ENCODE peak calls at places on chromosomes 2 and 18, in seven cellular contexts. One of them, this sample, is unnamed.
A peak's percentile ranks its signal among the peaks of the same experiment; 100 is the strongest.

GRCh38 chr2:183162362-183162761 is 38.1 kb downstream of the NUP35 start:
- DNase-seq in suprapubic skin: no peak
- DNase-seq in progenitor cell of endocrine pancreas: no peak
- DNase-seq in tibial artery: no peak
- DNase-seq in GM12864: no peak
- DNase-seq in fibroblast of the aortic adventitia: peak; percentile 30
- DNase-seq in choroid plexus epithelial cell: peak; percentile 65
- DNase-seq in this sample: no peak

GRCh38 chr2:181305151-181306123 is 151.7 kb upstream of the ITGA4 start:
- DNase-seq in suprapubic skin: no peak
- DNase-seq in progenitor cell of endocrine pancreas: no peak
- DNase-seq in tibial artery: no peak
- DNase-seq in GM12864: peak; percentile 97
- DNase-seq in fibroblast of the aortic adventitia: peak; percentile 14
- DNase-seq in choroid plexus epithelial cell: peak; percentile 74
- DNase-seq in this sample: no peak

GRCh38 chr2:99066075-99066557 is 75.4 kb upstream of the C2orf15 start:
- DNase-seq in suprapubic skin: no peak
- DNase-seq in progenitor cell of endocrine pancreas: no peak
- DNase-seq in tibial artery: no peak
- DNase-seq in GM12864: peak; percentile 49
- DNase-seq in fibroblast of the aortic adventitia: peak; percentile 59
- DNase-seq in choroid plexus epithelial cell: peak; percentile 70
- DNase-seq in this sample: no peak

GRCh38 chr2:64838817-64839216 is 150.4 kb upstream of the SLC1A4 start:
- DNase-seq in suprapubic skin: no peak
- DNase-seq in progenitor cell of endocrine pancreas: no peak
- DNase-seq in tibial artery: peak; percentile 65
- DNase-seq in GM12864: no peak
- DNase-seq in fibroblast of the aortic adventitia: peak; percentile 91
- DNase-seq in choroid plexus epithelial cell: peak; percentile 32
- DNase-seq in this sample: no peak

GRCh38 chr2:66070717-66071602 is 364.0 kb upstream of the MEIS1 start:
- DNase-seq in suprapubic skin: no peak
- DNase-seq in progenitor cell of endocrine pancreas: no peak
- DNase-seq in tibial artery: no peak
- DNase-seq in GM12864: no peak
- DNase-seq in fibroblast of the aortic adventitia: no peak
- DNase-seq in choroid plexus epithelial cell: no peak
- DNase-seq in this sample: no peak

GRCh38 chr2:217610411-217610814 is 392.4 kb downstream of the TNS1 start:
- DNase-seq in suprapubic skin: no peak
- DNase-seq in progenitor cell of endocrine pancreas: no peak
- DNase-seq in tibial artery: no peak
- DNase-seq in GM12864: peak; percentile 43
- DNase-seq in fibroblast of the aortic adventitia: no peak
- DNase-seq in choroid plexus epithelial cell: no peak
- DNase-seq in this sample: no peak

GRCh38 chr2:232458051-232458660 is 2.2 kb downstream of the ALPI start:
- DNase-seq in suprapubic skin: peak; percentile 74
- DNase-seq in progenitor cell of endocrine pancreas: no peak
- DNase-seq in tibial artery: peak; percentile 46
- DNase-seq in GM12864: no peak
- DNase-seq in fibroblast of the aortic adventitia: no peak
- DNase-seq in choroid plexus epithelial cell: no peak
- DNase-seq in this sample: peak; percentile 2

GRCh38 chr2:126831234-126832005 is 67.3 kb upstream of the TEX51 start:
- DNase-seq in suprapubic skin: no peak
- DNase-seq in progenitor cell of endocrine pancreas: no peak
- DNase-seq in tibial artery: no peak
- DNase-seq in GM12864: no peak
- DNase-seq in fibroblast of the aortic adventitia: no peak
- DNase-seq in choroid plexus epithelial cell: no peak
- DNase-seq in this sample: no peak

GRCh38 chr2:229196448-229196847 is 74.6 kb downstream of the PID1 start:
- DNase-seq in suprapubic skin: no peak
- DNase-seq in progenitor cell of endocrine pancreas: no peak
- DNase-seq in tibial artery: no peak
- DNase-seq in GM12864: no peak
- DNase-seq in fibroblast of the aortic adventitia: no peak
- DNase-seq in choroid plexus epithelial cell: no peak
- DNase-seq in this sample: no peak

GRCh38 chr2:40093036-40093673 is 314.1 kb upstream of the THUMPD2 start:
- DNase-seq in suprapubic skin: no peak
- DNase-seq in progenitor cell of endocrine pancreas: no peak
- DNase-seq in tibial artery: no peak
- DNase-seq in GM12864: no peak
- DNase-seq in fibroblast of the aortic adventitia: peak; percentile 32
- DNase-seq in choroid plexus epithelial cell: peak; percentile 61
- DNase-seq in this sample: no peak

GRCh38 chr2:132465917-132466316 is 49.3 kb downstream of the GPR39 start:
- DNase-seq in suprapubic skin: no peak
- DNase-seq in progenitor cell of endocrine pancreas: no peak
- DNase-seq in tibial artery: no peak
- DNase-seq in GM12864: no peak
- DNase-seq in fibroblast of the aortic adventitia: peak; percentile 15
- DNase-seq in choroid plexus epithelial cell: no peak
- DNase-seq in this sample: no peak

GRCh38 chr2:149463328-149464002 is 124.1 kb downstream of the MMADHC start:
- DNase-seq in suprapubic skin: no peak
- DNase-seq in progenitor cell of endocrine pancreas: no peak
- DNase-seq in tibial artery: no peak
- DNase-seq in GM12864: peak; percentile 29
- DNase-seq in fibroblast of the aortic adventitia: no peak
- DNase-seq in choroid plexus epithelial cell: no peak
- DNase-seq in this sample: no peak

GRCh38 chr2:182639971-182640370 is 76.1 kb upstream of the DNAJC10 start:
- DNase-seq in suprapubic skin: no peak
- DNase-seq in progenitor cell of endocrine pancreas: no peak
- DNase-seq in tibial artery: no peak
- DNase-seq in GM12864: no peak
- DNase-seq in fibroblast of the aortic adventitia: no peak
- DNase-seq in choroid plexus epithelial cell: no peak
- DNase-seq in this sample: no peak

GRCh38 chr2:8584174-8585066 is 97.4 kb upstream of the ID2 start:
- DNase-seq in suprapubic skin: peak; percentile 75
- DNase-seq in progenitor cell of endocrine pancreas: no peak
- DNase-seq in tibial artery: no peak
- DNase-seq in GM12864: no peak
- DNase-seq in fibroblast of the aortic adventitia: no peak
- DNase-seq in choroid plexus epithelial cell: no peak
- DNase-seq in this sample: no peak

GRCh38 chr2:193561054-193561453 is 1366.3 kb upstream of the TMEFF2 start:
- DNase-seq in suprapubic skin: no peak
- DNase-seq in progenitor cell of endocrine pancreas: no peak
- DNase-seq in tibial artery: no peak
- DNase-seq in GM12864: no peak
- DNase-seq in fibroblast of the aortic adventitia: peak; percentile 12
- DNase-seq in choroid plexus epithelial cell: peak; percentile 49
- DNase-seq in this sample: no peak

GRCh38 chr2:219057709-219058540 is 2.8 kb downstream of the IHH start:
- DNase-seq in suprapubic skin: no peak
- DNase-seq in progenitor cell of endocrine pancreas: peak; percentile 72
- DNase-seq in tibial artery: peak; percentile 76
- DNase-seq in GM12864: peak; percentile 13
- DNase-seq in fibroblast of the aortic adventitia: peak; percentile 60
- DNase-seq in choroid plexus epithelial cell: peak; percentile 72
- DNase-seq in this sample: peak; percentile 71

GRCh38 chr18:23689031-23689615 is at the start of gene LAMA3:
- DNase-seq in suprapubic skin: no peak
- DNase-seq in progenitor cell of endocrine pancreas: peak; percentile 46
- DNase-seq in tibial artery: peak; percentile 71
- DNase-seq in GM12864: no peak
- DNase-seq in fibroblast of the aortic adventitia: peak; percentile 31
- DNase-seq in choroid plexus epithelial cell: peak; percentile 18
- DNase-seq in this sample: peak; percentile 58

GRCh38 chr2:226447338-226447885 is 352.2 kb downstream of the IRS1 start:
- DNase-seq in suprapubic skin: no peak
- DNase-seq in progenitor cell of endocrine pancreas: no peak
- DNase-seq in tibial artery: no peak
- DNase-seq in GM12864: no peak
- DNase-seq in fibroblast of the aortic adventitia: no peak
- DNase-seq in choroid plexus epithelial cell: no peak
- DNase-seq in this sample: no peak

GRCh38 chr18:60246606-60247005 is 126.0 kb downstream of the MC4R start:
- DNase-seq in suprapubic skin: no peak
- DNase-seq in progenitor cell of endocrine pancreas: no peak
- DNase-seq in tibial artery: no peak
- DNase-seq in GM12864: peak; percentile 31
- DNase-seq in fibroblast of the aortic adventitia: no peak
- DNase-seq in choroid plexus epithelial cell: no peak
- DNase-seq in this sample: peak; percentile 66

GRCh38 chr2:65450810-65451209 is 18.4 kb upstream of the SPRED2 start:
- DNase-seq in suprapubic skin: no peak
- DNase-seq in progenitor cell of endocrine pancreas: no peak
- DNase-seq in tibial artery: no peak
- DNase-seq in GM12864: no peak
- DNase-seq in fibroblast of the aortic adventitia: no peak
- DNase-seq in choroid plexus epithelial cell: no peak
- DNase-seq in this sample: no peak

GRCh38 chr18:56235061-56235772 is 403.2 kb downstream of the TXNL1 start:
- DNase-seq in suprapubic skin: no peak
- DNase-seq in progenitor cell of endocrine pancreas: no peak
- DNase-seq in tibial artery: no peak
- DNase-seq in GM12864: peak; percentile 15
- DNase-seq in fibroblast of the aortic adventitia: no peak
- DNase-seq in choroid plexus epithelial cell: no peak
- DNase-seq in this sample: no peak

GRCh38 chr2:43486604-43487003 is 109.2 kb downstream of the THADA start:
- DNase-seq in suprapubic skin: no peak
- DNase-seq in progenitor cell of endocrine pancreas: no peak
- DNase-seq in tibial artery: peak; percentile 79
- DNase-seq in GM12864: no peak
- DNase-seq in fibroblast of the aortic adventitia: peak; percentile 65
- DNase-seq in choroid plexus epithelial cell: no peak
- DNase-seq in this sample: no peak
- TF ChIP-seq CTCF in suprapubic skin: no peak
- TF ChIP-seq CTCF in progenitor cell of endocrine pancreas: no peak
- TF ChIP-seq CTCF in tibial artery: no peak
- TF ChIP-seq CTCF in GM12864: no peak
- TF ChIP-seq CTCF in fibroblast of the aortic adventitia: no peak
- TF ChIP-seq CTCF in choroid plexus epithelial cell: no peak
- TF ChIP-seq CTCF in this sample: no peak

GRCh38 chr2:73289304-73289703 is 4.0 kb downstream of the EGR4 start:
- DNase-seq in suprapubic skin: no peak
- DNase-seq in progenitor cell of endocrine pancreas: no peak
- DNase-seq in tibial artery: no peak
- DNase-seq in GM12864: no peak
- DNase-seq in fibroblast of the aortic adventitia: no peak
- DNase-seq in choroid plexus epithelial cell: no peak
- DNase-seq in this sample: no peak
- TF ChIP-seq CTCF in suprapubic skin: no peak
- TF ChIP-seq CTCF in progenitor cell of endocrine pancreas: no peak
- TF ChIP-seq CTCF in tibial artery: no peak
- TF ChIP-seq CTCF in GM12864: no peak
- TF ChIP-seq CTCF in fibroblast of the aortic adventitia: no peak
- TF ChIP-seq CTCF in choroid plexus epithelial cell: peak; percentile 18
- TF ChIP-seq CTCF in this sample: no peak

GRCh38 chr18:666177-666576 is 8.7 kb downstream of the TYMS start:
- DNase-seq in suprapubic skin: no peak
- DNase-seq in progenitor cell of endocrine pancreas: no peak
- DNase-seq in tibial artery: no peak
- DNase-seq in GM12864: no peak
- DNase-seq in fibroblast of the aortic adventitia: no peak
- DNase-seq in choroid plexus epithelial cell: no peak
- DNase-seq in this sample: no peak
- TF ChIP-seq CTCF in suprapubic skin: no peak
- TF ChIP-seq CTCF in progenitor cell of endocrine pancreas: no peak
- TF ChIP-seq CTCF in tibial artery: no peak
- TF ChIP-seq CTCF in GM12864: peak; percentile 37
- TF ChIP-seq CTCF in fibroblast of the aortic adventitia: peak; percentile 12
- TF ChIP-seq CTCF in choroid plexus epithelial cell: peak; percentile 42
- TF ChIP-seq CTCF in this sample: no peak

DNA sequence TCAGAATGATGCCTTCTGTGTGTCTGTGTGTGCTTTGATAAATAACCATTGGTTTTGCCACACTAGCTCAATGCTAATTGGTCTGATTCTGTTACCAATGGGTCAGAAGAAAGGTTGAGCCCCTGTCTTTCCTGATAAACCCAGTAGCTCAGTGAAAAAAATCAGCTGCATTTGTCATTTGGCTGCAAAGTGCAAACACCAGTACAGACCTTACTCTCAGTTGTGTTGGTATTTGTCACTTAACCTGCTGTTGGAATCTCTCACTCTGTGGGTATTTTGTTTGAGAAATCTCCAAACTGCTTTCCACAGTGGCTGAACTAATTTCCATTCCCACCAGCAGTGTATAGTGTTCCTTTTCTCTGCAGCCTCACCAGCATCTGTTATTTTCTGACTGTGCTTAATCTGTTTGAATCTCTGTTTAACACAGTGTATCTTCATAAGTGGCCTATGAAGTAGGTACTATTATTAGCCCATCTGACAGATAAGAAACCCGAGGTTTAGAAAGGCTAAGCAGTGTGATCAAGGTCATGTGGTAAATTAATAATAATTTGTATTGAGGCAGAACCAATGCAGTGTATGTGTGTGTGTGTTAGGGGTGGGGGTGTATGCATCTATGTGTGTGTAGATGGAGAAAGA is 26.7 kb downstream of the LIMS1 start:
- DNase-seq in suprapubic skin: no peak
- DNase-seq in progenitor cell of endocrine pancreas: no peak
- DNase-seq in tibial artery: no peak
- DNase-seq in GM12864: no peak
- DNase-seq in fibroblast of the aortic adventitia: no peak
- DNase-seq in choroid plexus epithelial cell: no peak
- DNase-seq in this sample: no peak
- TF ChIP-seq CTCF in suprapubic skin: no peak
- TF ChIP-seq CTCF in progenitor cell of endocrine pancreas: no peak
- TF ChIP-seq CTCF in tibial artery: no peak
- TF ChIP-seq CTCF in GM12864: no peak
- TF ChIP-seq CTCF in fibroblast of the aortic adventitia: no peak
- TF ChIP-seq CTCF in choroid plexus epithelial cell: no peak
- TF ChIP-seq CTCF in this sample: no peak

DNA sequence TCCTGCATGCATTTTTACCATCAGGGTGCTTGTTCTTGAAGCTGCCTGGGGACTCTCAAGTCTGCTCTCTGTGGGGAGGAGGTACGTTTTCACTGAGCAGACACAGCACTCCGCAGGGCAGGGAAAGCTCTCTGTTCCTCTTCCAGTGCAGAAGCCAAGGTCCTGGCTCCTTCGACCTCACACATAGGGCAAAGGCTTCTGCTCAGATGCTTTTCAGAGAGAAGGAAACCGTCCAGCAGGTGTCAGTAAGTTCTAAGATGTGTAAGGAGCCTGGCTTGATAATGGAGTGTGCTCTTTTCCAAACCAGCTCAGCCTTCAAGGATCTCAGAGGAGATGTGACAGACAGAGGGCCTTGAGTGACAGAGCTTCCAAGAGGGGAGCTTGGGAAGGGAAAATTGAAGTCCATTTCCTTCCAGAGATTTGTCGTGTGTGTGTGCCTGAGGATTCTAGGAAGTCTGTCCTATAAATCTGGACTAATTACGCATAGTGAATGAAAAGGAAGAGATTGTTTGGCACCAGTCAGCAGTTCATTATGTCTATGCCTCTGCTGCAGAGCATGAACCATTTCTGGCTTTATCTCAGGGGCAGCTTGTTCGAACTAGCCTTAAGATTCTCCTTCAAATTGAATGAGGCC is 67.4 kb upstream of the UPP2 start:
- DNase-seq in suprapubic skin: no peak
- DNase-seq in progenitor cell of endocrine pancreas: peak; percentile 27
- DNase-seq in tibial artery: no peak
- DNase-seq in GM12864: peak; percentile 7
- DNase-seq in fibroblast of the aortic adventitia: peak; percentile 58
- DNase-seq in choroid plexus epithelial cell: peak; percentile 90
- DNase-seq in this sample: peak; percentile 47
- TF ChIP-seq CTCF in suprapubic skin: no peak
- TF ChIP-seq CTCF in progenitor cell of endocrine pancreas: peak; percentile 67
- TF ChIP-seq CTCF in tibial artery: no peak
- TF ChIP-seq CTCF in GM12864: peak; percentile 57
- TF ChIP-seq CTCF in fibroblast of the aortic adventitia: peak; percentile 34
- TF ChIP-seq CTCF in choroid plexus epithelial cell: peak; percentile 78
- TF ChIP-seq CTCF in this sample: peak; percentile 93

GRCh38 chr2:189074496-189074895 is 100.3 kb downstream of the COL3A1 start:
- DNase-seq in suprapubic skin: no peak
- DNase-seq in progenitor cell of endocrine pancreas: no peak
- DNase-seq in tibial artery: no peak
- DNase-seq in GM12864: no peak
- DNase-seq in fibroblast of the aortic adventitia: no peak
- DNase-seq in choroid plexus epithelial cell: no peak
- DNase-seq in this sample: no peak
- TF ChIP-seq CTCF in suprapubic skin: no peak
- TF ChIP-seq CTCF in progenitor cell of endocrine pancreas: no peak
- TF ChIP-seq CTCF in tibial artery: no peak
- TF ChIP-seq CTCF in GM12864: no peak
- TF ChIP-seq CTCF in fibroblast of the aortic adventitia: no peak
- TF ChIP-seq CTCF in choroid plexus epithelial cell: no peak
- TF ChIP-seq CTCF in this sample: no peak

This sample was measured in D721Med.